ENCODE peak calls at places on chromosomes 5 and 9, in nine cellular contexts. Y is heart left ventricle, B is endothelial cell of umbilical vein, E is A549, R is IMR-90, C is stomach, W is right lobe of liver, D is GM12878, F is prostate gland. P is an unnamed sample.

GRCh38 chr9:124008307-124008854 is 3.2 kb upstream of the LHX2 start:
- DNase-seq in Y (no peak), B (no peak), E (no peak), R (no peak), C (no peak), W (no peak), D (no peak), F (no peak), P (no peak)

GRCh38 chr9:91361294-91362201 is at the start of gene AUH:
- DNase-seq in Y (peak; percentile 89), B (peak; percentile 82), E (peak; percentile 79), R (peak; percentile 67), C (peak; percentile 89), W (peak; percentile 90), D (peak; percentile 41), F (peak; percentile 81), P (peak; percentile 94)

GRCh38 chr9:138122201-138122600 is 244.6 kb downstream of the CACNA1B start:
- DNase-seq in Y (no peak), B (no peak), E (no peak), R (no peak), C (no peak), W (no peak), D (no peak), F (no peak), P (no peak)

GRCh38 chr5:159263569-159263905 is 447 bp downstream of the UBLCP1 start:
- DNase-seq in Y (no peak), B (no peak), E (no peak), R (no peak), C (no peak), W (no peak), D (no peak), F (no peak), P (no peak)

GRCh38 chr5:153504726-153505125 is 14.3 kb downstream of the GRIA1 start:
- DNase-seq in Y (no peak), B (no peak), E (no peak), R (no peak), C (no peak), W (no peak), D (no peak), F (no peak), P (no peak)

GRCh38 chr5:68216737-68217231 is 1.2 kb downstream of the PIK3R1 start:
- DNase-seq in Y (no peak), B (peak; percentile 52), E (no peak), R (peak; percentile 27), C (no peak), W (no peak), D (no peak), F (no peak), P (no peak)

GRCh38 chr9:125601986-125602385 is 105.0 kb downstream of the MAPKAP1 start:
- DNase-seq in Y (no peak), B (no peak), E (no peak), R (no peak), C (no peak), W (no peak), D (no peak), F (no peak), P (no peak)

GRCh38 chr5:80198399-80198798 is 57.4 kb downstream of the SERINC5 start:
- DNase-seq in Y (peak; percentile 46), B (no peak), E (no peak), R (no peak), C (no peak), W (no peak), D (no peak), F (no peak), P (no peak)

GRCh38 chr9:130264414-130265350 is 878 bp upstream of the HMCN2 start:
- DNase-seq in Y (no peak), B (no peak), E (no peak), R (no peak), C (no peak), W (no peak), D (no peak), F (no peak), P (no peak)

GRCh38 chr5:95761771-95762680 is 30.9 kb downstream of the RHOBTB3 start:
- DNase-seq in Y (no peak), B (peak; percentile 34), E (no peak), R (peak; percentile 94), C (no peak), W (no peak), D (no peak), F (no peak), P (no peak)

GRCh38 chr9:101562966-101563365 is 29.3 kb downstream of the RNF20 start:
- DNase-seq in Y (no peak), B (no peak), E (no peak), R (no peak), C (no peak), W (no peak), D (no peak), F (no peak), P (no peak)

GRCh38 chr5:55226934-55227737 is at the start of gene MCIDAS:
- DNase-seq in Y (no peak), B (peak; percentile 56), E (peak; percentile 84), R (peak; percentile 6), C (peak; percentile 81), W (peak; percentile 53), D (no peak), F (peak; percentile 59), P (peak; percentile 25)

GRCh38 chr5:57317341-57317740 is 143.5 kb downstream of the GPBP1 start:
- DNase-seq in Y (no peak), B (no peak), E (no peak), R (no peak), C (no peak), W (no peak), D (no peak), F (no peak), P (no peak)

GRCh38 chr5:17282283-17283120 is 65.1 kb downstream of the BASP1 start:
- DNase-seq in Y (no peak), B (no peak), E (no peak), R (no peak), C (no peak), W (no peak), D (peak; percentile 91), F (no peak), P (no peak)
- H3K4me3 ChIP-seq in Y (no peak overlapping the region), B (no peak overlapping the region), E (no peak overlapping the region), R (no peak overlapping the region), C (no peak overlapping the region), W (no peak overlapping the region), D (peak overlapping the region; percentile 55), F (no peak overlapping the region), P (no peak overlapping the region)

GRCh38 chr9:136110082-136111061 is 8.3 kb downstream of the TMEM250 start:
- DNase-seq in Y (no peak), B (no peak), E (no peak), R (peak; percentile 15), C (no peak), W (no peak), D (no peak), F (no peak), P (peak; percentile 56)

GRCh38 chr9:136111910-136112309 is 6.8 kb downstream of the TMEM250 start:
- DNase-seq in Y (no peak), B (no peak), E (no peak), R (no peak), C (no peak), W (no peak), D (no peak), F (no peak), P (no peak)

GRCh38 chr9:136109351-136110081 is 9.2 kb downstream of the TMEM250 start:
- DNase-seq in Y (peak; percentile 93), B (peak; percentile 87), E (peak; percentile 90), R (peak; percentile 87), C (peak; percentile 96), W (peak; percentile 92), D (peak; percentile 77), F (peak; percentile 86), P (peak; percentile 92)

GRCh38 chr9:136112541-136112940 is 6.1 kb downstream of the TMEM250 start:
- DNase-seq in Y (no peak), B (no peak), E (no peak), R (no peak), C (no peak), W (no peak), D (no peak), F (no peak), P (no peak)

DNA sequence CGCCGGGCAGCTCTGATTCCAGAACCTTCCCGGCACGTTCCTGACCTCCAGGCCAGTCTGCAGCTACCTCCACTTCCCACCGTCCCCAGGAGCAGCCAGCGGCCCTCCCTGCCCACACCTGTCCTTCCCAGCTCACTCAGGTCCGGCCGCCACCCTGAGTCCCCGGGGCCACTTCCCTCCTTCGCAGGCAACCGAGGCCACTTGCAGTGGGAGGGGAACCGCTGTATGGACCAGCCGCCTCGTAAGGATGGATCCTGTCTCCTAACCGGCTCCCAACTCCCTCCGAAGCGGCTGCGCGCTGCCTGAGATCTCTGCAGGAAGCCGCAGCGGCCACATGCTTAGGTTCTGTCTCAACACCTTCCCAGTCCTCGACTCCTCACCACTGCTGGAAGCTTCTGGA is 7.5 kb downstream of the TMEM250 start:
- DNase-seq in Y (no peak), B (no peak), E (no peak), R (no peak), C (no peak), W (no peak), D (no peak), F (no peak), P (no peak)
- TF ChIP-seq POLR2A in Y (no peak), B (no peak), E (no peak), R (no peak), C (no peak), W (no peak), D (no peak), F (no peak), P (no peak)

DNA sequence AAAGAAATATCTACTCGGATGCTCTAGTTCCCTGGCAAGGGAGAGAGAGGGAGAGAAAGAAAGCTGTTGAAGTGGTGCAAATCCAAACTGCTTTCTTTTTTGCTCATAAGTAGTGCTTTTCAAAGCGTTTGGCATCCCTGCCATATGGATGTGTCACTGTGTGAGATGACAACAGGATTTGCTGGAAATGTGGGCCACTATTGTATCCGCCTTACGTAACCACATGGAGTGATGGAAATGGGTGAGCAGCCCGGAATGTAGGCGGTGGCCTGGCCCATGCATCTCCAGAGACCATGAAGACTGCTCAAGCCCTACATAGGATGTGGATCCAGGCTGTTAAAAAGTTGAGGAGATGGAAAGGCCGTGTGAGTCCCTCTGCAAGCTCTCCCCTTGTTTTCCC is 30.8 kb downstream of the TJP2 start:
- DNase-seq in Y (peak; percentile 38), B (no peak), E (no peak), R (peak; percentile 69), C (no peak), W (no peak), D (no peak), F (no peak), P (peak; percentile 37)
- H3K9me3 ChIP-seq in Y (no peaks in the 10 kb centered on the region), B (no peaks in the 10 kb centered on the region), E (no peaks in the 10 kb centered on the region), R (no peaks in the 10 kb centered on the region), C (no peaks in the 10 kb centered on the region), W (no peaks in the 10 kb centered on the region), D (no peaks in the 10 kb centered on the region), F (no peaks in the 10 kb centered on the region), P (no peaks in the 10 kb centered on the region)

DNA sequence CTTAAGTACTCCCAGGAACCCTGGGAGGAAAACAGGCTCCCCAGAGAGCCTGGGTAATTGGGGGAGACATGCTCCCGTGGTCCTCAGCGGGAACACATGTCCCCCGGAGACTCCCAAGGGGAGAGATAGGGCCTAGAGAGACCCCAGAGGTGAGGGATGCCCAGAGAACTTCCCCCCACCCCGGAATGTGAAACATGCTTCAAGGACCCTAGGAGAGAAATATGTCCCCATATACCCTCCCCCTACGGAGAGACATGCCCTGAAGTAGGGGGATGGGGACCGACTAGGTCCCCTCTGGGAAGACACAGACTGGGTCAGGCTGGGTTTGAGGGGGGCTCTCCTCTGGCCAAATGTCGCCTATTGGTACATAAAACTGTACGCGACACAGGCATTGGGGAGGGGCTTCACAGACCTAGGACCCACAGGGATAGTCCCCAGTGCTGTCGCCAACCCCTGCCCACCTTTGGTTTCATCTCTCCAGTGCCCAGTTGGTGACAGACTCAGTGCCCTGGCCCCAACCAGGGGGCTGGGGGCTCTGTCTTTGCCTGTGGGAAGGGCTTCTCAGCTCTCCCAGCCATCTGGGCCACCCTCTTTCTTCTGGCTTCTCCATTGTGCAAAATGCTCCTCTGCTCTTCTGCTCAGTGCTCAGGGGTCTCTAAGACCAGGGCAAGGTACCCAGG is 26.9 kb downstream of the PCDH1 start:
- DNase-seq in Y (no peak), B (no peak), E (no peak), R (no peak), C (no peak), W (no peak), D (no peak), F (no peak), P (no peak)
- H3K4me3 ChIP-seq in Y (peak overlapping the region; percentile 77), B (no peak overlapping the region), E (no peak overlapping the region), R (no peak overlapping the region), C (peak overlapping the region; percentile 62), W (no peak overlapping the region), D (no peak overlapping the region), F (no peak overlapping the region), P (no peak overlapping the region)